ENCODE peak calls at places on chromosome 2, in seven cellular contexts. One of them, this sample, is unnamed.

GRCh38 chr2:217573565-217573964 is 429.2 kb downstream of the TNS1 start:
- DNase-seq in suprapubic skin: no peak
- DNase-seq in tibial nerve: no peak
- DNase-seq in transverse colon: no peak
- DNase-seq in ovary: no peak
- DNase-seq in A549: no peak
- DNase-seq in sigmoid colon: no peak
- DNase-seq in this sample: no peak

GRCh38 chr2:16185671-16186391 is 245.5 kb downstream of the MYCN start:
- DNase-seq in suprapubic skin: no peak
- DNase-seq in transverse colon: no peak
- DNase-seq in A549: no peak
- DNase-seq in tibial nerve: no peak
- DNase-seq in sigmoid colon: no peak
- DNase-seq in ovary: no peak
- DNase-seq in this sample: no peak

GRCh38 chr2:157192445-157193423 is 64.8 kb upstream of the GALNT5 start:
- DNase-seq in transverse colon: no peak
- DNase-seq in suprapubic skin: no peak
- DNase-seq in A549: no peak
- DNase-seq in ovary: no peak
- DNase-seq in tibial nerve: no peak
- DNase-seq in sigmoid colon: no peak
- DNase-seq in this sample: no peak

GRCh38 chr2:53087282-53087882 is 680.2 kb upstream of the CHAC2 start:
- DNase-seq in tibial nerve: no peak
- DNase-seq in sigmoid colon: no peak
- DNase-seq in suprapubic skin: no peak
- DNase-seq in transverse colon: no peak
- DNase-seq in ovary: no peak
- DNase-seq in A549: no peak
- DNase-seq in this sample: no peak

GRCh38 chr2:217277646-217278048 is 417.8 kb upstream of the TNP1 start:
- DNase-seq in sigmoid colon: peak; percentile 83
- DNase-seq in ovary: no peak
- DNase-seq in A549: peak; percentile 37
- DNase-seq in transverse colon: peak; percentile 12
- DNase-seq in tibial nerve: no peak
- DNase-seq in suprapubic skin: no peak
- DNase-seq in this sample: no peak

GRCh38 chr2:9693138-9693520 is 62.3 kb upstream of the YWHAQ start:
- DNase-seq in tibial nerve: peak; percentile 34
- DNase-seq in sigmoid colon: peak; percentile 86
- DNase-seq in suprapubic skin: peak; percentile 75
- DNase-seq in transverse colon: no peak
- DNase-seq in A549: no peak
- DNase-seq in ovary: peak; percentile 23
- DNase-seq in this sample: no peak

GRCh38 chr2:9690716-9691498 is 60.1 kb upstream of the YWHAQ start:
- DNase-seq in ovary: no peak
- DNase-seq in sigmoid colon: peak; percentile 28
- DNase-seq in transverse colon: no peak
- DNase-seq in suprapubic skin: no peak
- DNase-seq in tibial nerve: no peak
- DNase-seq in A549: no peak
- DNase-seq in this sample: no peak

GRCh38 chr2:160207804-160208661 is 8.0 kb upstream of the ITGB6 start:
- DNase-seq in suprapubic skin: peak; percentile 76
- DNase-seq in tibial nerve: peak; percentile 25
- DNase-seq in ovary: peak; percentile 49
- DNase-seq in transverse colon: peak; percentile 88
- DNase-seq in sigmoid colon: peak; percentile 85
- DNase-seq in A549: peak; percentile 87
- DNase-seq in this sample: peak; percentile 85

GRCh38 chr2:207810200-207810788 is 40.6 kb upstream of the FZD5 start:
- DNase-seq in tibial nerve: no peak
- DNase-seq in ovary: no peak
- DNase-seq in A549: no peak
- DNase-seq in transverse colon: no peak
- DNase-seq in sigmoid colon: no peak
- DNase-seq in suprapubic skin: no peak
- DNase-seq in this sample: no peak

DNA sequence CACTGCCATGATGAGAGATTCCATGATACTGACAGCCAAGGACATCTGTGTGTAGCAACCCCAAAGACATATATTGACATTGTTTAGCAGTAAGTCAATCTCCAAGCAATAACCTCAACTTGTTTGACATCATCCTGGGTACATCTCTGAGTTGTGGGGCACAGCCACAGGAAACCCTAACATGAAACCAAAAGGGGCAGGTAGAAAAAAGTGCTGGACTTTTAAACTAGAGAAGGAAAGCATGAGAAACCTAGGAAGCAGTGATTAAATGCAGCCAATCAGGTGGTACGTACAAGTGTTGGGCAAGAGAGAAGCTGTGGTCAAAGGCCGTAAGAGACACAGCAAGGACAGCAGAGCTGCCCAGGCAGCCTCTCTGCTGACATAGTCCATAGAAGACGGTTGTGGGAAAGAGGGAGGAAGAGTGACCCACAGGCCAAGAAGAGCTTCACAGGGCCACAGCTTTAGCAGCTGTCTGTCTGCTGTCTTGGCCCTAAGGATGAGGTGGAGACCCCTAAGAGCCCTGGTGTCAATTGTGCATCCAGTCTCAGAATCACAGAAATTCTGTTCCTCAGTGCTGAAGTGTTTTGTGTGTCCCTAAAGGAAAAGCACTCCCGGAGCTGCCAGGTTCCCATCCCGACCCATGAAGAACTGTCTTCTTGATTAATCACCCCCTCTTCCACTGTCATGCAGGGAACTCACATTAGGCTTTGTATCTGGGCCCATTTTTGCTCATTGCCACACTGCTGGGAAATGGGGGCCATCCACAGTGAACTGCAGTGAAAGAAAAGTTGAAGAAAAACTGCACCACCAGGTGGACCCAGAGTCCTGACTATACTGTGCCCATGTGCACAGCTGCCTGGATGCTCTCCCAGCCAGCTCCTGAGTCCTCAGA is 25.4 kb upstream of the CHN1 start:
- DNase-seq in transverse colon: peak; percentile 13
- DNase-seq in ovary: peak; percentile 23
- DNase-seq in suprapubic skin: no peak
- DNase-seq in A549: peak; percentile 27
- DNase-seq in sigmoid colon: no peak
- DNase-seq in tibial nerve: peak; percentile 17
- DNase-seq in this sample: no peak
- TF ChIP-seq CTCF in transverse colon: no peak
- TF ChIP-seq CTCF in ovary: no peak
- TF ChIP-seq CTCF in suprapubic skin: no peak
- TF ChIP-seq CTCF in A549: peak; percentile 44
- TF ChIP-seq CTCF in sigmoid colon: no peak
- TF ChIP-seq CTCF in tibial nerve: peak; percentile 13
- TF ChIP-seq CTCF in this sample: no peak

DNA sequence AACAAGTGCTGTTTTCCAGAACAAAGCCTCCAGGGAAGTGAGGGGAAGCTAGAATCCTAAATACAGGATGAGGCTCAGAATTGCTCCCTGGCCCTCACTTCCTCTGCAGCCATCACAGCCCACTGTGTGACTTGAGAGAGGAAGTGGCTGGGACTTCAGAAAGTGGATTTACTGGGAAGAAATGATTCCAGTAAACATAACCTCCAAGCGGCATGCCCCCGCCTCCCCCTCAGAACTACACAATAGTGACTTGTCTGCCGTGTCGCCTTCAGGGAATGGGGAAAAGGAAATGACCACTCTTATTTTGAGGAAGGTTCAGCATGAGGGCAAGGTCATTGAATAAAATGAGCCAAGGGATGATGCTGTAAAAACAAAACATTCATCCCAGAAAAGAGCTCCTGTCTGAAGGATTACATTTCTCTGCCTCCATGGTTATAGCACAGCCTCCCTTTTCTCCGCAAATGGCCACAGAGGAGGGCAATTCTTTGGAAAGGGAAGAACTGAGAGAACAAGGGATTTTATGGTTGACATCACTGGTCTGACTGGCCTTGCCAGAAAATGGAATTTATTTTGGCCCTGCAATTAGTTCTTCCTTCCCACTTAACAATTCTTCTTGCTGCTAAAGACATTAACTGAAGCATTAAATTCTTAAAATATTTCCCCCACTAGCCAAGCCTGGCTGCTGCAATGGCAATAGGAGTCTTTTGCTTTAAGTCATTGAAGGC is 78.9 kb upstream of the DAPL1 start:
- DNase-seq in tibial nerve: no peak
- DNase-seq in ovary: peak; percentile 29
- DNase-seq in A549: no peak
- DNase-seq in suprapubic skin: no peak
- DNase-seq in transverse colon: no peak
- DNase-seq in sigmoid colon: no peak
- DNase-seq in this sample: no peak
- TF ChIP-seq EP300 in tibial nerve: no peak
- TF ChIP-seq EP300 in ovary: no peak
- TF ChIP-seq EP300 in A549: no peak
- TF ChIP-seq EP300 in suprapubic skin: no peak
- TF ChIP-seq EP300 in transverse colon: no peak
- TF ChIP-seq EP300 in sigmoid colon: no peak
- TF ChIP-seq EP300 in this sample: no peak

DNA sequence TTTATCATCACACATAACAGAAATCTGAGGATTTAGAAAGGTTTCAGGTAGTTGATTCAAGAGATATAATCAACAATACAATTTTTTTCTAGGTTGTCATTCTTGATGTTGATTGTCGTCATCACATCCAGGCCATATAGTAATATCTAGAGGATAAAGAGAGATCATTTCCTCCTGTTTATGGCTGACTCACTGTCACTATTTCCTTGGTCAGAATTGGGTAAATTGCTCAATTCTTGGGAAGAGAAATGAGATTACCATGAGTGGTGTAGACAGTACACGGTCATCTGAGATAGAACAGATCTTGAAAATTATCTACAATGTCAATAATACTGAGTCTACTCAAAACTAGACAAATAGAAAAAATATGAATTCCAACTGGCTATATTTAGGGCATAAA is 78.8 kb downstream of the ZNF804A start:
- DNase-seq in A549: no peak
- DNase-seq in ovary: no peak
- DNase-seq in tibial nerve: no peak
- DNase-seq in transverse colon: no peak
- DNase-seq in sigmoid colon: no peak
- DNase-seq in suprapubic skin: no peak
- DNase-seq in this sample: no peak
- TF ChIP-seq CTCF in A549: no peak
- TF ChIP-seq CTCF in ovary: no peak
- TF ChIP-seq CTCF in tibial nerve: no peak
- TF ChIP-seq CTCF in transverse colon: no peak
- TF ChIP-seq CTCF in sigmoid colon: no peak
- TF ChIP-seq CTCF in suprapubic skin: no peak
- TF ChIP-seq CTCF in this sample: no peak

GRCh38 chr2:99337164-99337930 is at the start of gene EIF5B:
- DNase-seq in ovary: peak; percentile 94
- DNase-seq in transverse colon: peak; percentile 97
- DNase-seq in A549: peak; percentile 91
- DNase-seq in sigmoid colon: peak; percentile 98
- DNase-seq in tibial nerve: peak; percentile 84
- DNase-seq in suprapubic skin: peak; percentile 97
- DNase-seq in this sample: peak; percentile 98
- TF ChIP-seq EP300 in ovary: no peak
- TF ChIP-seq EP300 in transverse colon: no peak
- TF ChIP-seq EP300 in A549: no peak
- TF ChIP-seq EP300 in sigmoid colon: no peak
- TF ChIP-seq EP300 in tibial nerve: peak; percentile 52
- TF ChIP-seq EP300 in suprapubic skin: no peak
- TF ChIP-seq EP300 in this sample: no peak

GRCh38 chr2:1588994-1589611 is 155.2 kb downstream of the PXDN start:
- DNase-seq in sigmoid colon: no peak
- DNase-seq in A549: no peak
- DNase-seq in suprapubic skin: no peak
- DNase-seq in ovary: no peak
- DNase-seq in tibial nerve: no peak
- DNase-seq in transverse colon: no peak
- DNase-seq in this sample: peak; percentile 65
- TF ChIP-seq CTCF in sigmoid colon: no peak
- TF ChIP-seq CTCF in A549: no peak
- TF ChIP-seq CTCF in suprapubic skin: no peak
- TF ChIP-seq CTCF in ovary: no peak
- TF ChIP-seq CTCF in tibial nerve: no peak
- TF ChIP-seq CTCF in transverse colon: no peak
- TF ChIP-seq CTCF in this sample: no peak

DNA sequence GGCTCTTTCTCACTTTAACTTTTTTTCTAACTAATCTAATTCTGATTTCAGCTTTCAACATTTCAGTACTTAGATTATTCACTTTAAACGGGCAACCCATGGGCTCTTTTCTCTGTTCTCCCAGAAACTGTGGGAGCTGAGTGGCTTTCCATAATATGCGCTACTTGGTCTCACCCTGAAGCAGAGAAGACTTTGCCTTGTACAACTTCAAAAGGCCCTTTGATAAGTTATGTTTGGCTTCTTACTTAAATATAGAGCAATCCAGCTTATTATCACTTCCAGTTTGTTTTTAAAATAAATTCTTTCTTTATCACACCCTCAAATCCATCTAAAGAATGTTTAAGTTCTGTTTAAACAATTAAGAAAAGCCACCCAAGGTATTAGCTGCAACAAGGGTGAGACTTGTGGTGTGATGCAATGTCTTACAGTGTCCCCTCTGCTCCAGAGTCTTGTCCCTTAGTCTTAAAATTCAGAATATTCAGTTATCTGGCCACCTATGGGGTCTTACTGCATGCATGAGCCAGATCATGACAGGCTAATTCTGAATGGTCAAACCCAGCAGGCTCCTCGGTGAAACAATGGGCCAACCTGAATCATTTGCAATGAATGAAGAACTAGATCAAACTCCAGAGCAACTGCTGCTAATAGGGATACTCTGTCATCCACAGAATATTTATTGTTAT is 38.8 kb downstream of the GCG start:
- DNase-seq in sigmoid colon: no peak
- DNase-seq in suprapubic skin: no peak
- DNase-seq in tibial nerve: no peak
- DNase-seq in ovary: no peak
- DNase-seq in transverse colon: no peak
- DNase-seq in A549: no peak
- DNase-seq in this sample: no peak
- TF ChIP-seq EP300 in sigmoid colon: no peak
- TF ChIP-seq EP300 in suprapubic skin: no peak
- TF ChIP-seq EP300 in tibial nerve: no peak
- TF ChIP-seq EP300 in ovary: no peak
- TF ChIP-seq EP300 in transverse colon: no peak
- TF ChIP-seq EP300 in A549: no peak
- TF ChIP-seq EP300 in this sample: no peak

DNA sequence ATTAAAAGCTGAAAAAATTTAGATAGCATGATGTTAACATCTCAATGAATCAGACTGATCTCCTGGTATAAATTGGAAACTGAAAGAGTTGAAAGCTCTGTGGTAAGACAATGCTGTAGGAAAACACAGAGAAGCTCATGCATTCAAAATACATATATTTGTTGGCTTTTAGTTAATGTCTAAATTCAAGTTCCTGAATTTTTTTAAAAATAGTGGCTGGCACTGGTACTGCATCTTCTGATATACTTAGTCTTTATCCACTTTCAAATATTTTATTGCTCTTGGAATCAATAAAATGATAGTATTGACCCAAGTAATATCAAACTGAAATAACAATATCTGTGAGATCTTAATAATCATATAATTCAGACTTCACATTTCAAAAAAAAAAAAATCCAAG is 151.4 kb upstream of the FIGN start:
- DNase-seq in ovary: no peak
- DNase-seq in transverse colon: no peak
- DNase-seq in sigmoid colon: no peak
- DNase-seq in suprapubic skin: no peak
- DNase-seq in tibial nerve: no peak
- DNase-seq in A549: no peak
- DNase-seq in this sample: no peak
- TF ChIP-seq CTCF in ovary: no peak
- TF ChIP-seq CTCF in transverse colon: no peak
- TF ChIP-seq CTCF in sigmoid colon: no peak
- TF ChIP-seq CTCF in suprapubic skin: no peak
- TF ChIP-seq CTCF in tibial nerve: no peak
- TF ChIP-seq CTCF in A549: no peak
- TF ChIP-seq CTCF in this sample: no peak

This sample was measured in upper lobe of left lung.